ENCODE peak calls at places on chromosomes 2 and 18, in four cellular contexts. One of them, this sample, is unnamed.

GRCh38 chr2:44802409-44803099 is 138.9 kb upstream of the SIX3 start:
- DNase-seq in CD4-positive, alpha-beta T cell: no peak
- DNase-seq in right atrium auricular region: no peak
- DNase-seq in stomach: peak; percentile 24
- DNase-seq in this sample: no peak

GRCh38 chr2:96423866-96424265 is 81.3 kb downstream of the NEURL3 start:
- DNase-seq in CD4-positive, alpha-beta T cell: no peak
- DNase-seq in stomach: no peak
- DNase-seq in right atrium auricular region: no peak
- DNase-seq in this sample: no peak

GRCh38 chr2:131104487-131105155 is 515 bp upstream of the PLEKHB2 start:
- DNase-seq in CD4-positive, alpha-beta T cell: peak; percentile 52
- DNase-seq in stomach: peak; percentile 49
- DNase-seq in right atrium auricular region: peak; percentile 79
- DNase-seq in this sample: peak; percentile 38

GRCh38 chr2:139790807-139791206 is 1010.6 kb upstream of the NXPH2 start:
- DNase-seq in stomach: no peak
- DNase-seq in CD4-positive, alpha-beta T cell: no peak
- DNase-seq in right atrium auricular region: no peak
- DNase-seq in this sample: no peak

GRCh38 chr2:20151116-20151571 is 73.8 kb downstream of the SDC1 start:
- DNase-seq in CD4-positive, alpha-beta T cell: no peak
- DNase-seq in right atrium auricular region: no peak
- DNase-seq in stomach: no peak
- DNase-seq in this sample: no peak

GRCh38 chr2:20350105-20350712 is 435 bp downstream of the PUM2 start:
- DNase-seq in CD4-positive, alpha-beta T cell: peak; percentile 65
- DNase-seq in stomach: peak; percentile 37
- DNase-seq in right atrium auricular region: no peak
- DNase-seq in this sample: no peak

GRCh38 chr18:49647496-49648168 is 85.8 kb downstream of the LIPG start:
- DNase-seq in stomach: no peak
- DNase-seq in right atrium auricular region: no peak
- DNase-seq in CD4-positive, alpha-beta T cell: no peak
- DNase-seq in this sample: no peak

GRCh38 chr2:189406612-189407011 is 34.7 kb upstream of the WDR75 start:
- DNase-seq in stomach: no peak
- DNase-seq in CD4-positive, alpha-beta T cell: no peak
- DNase-seq in right atrium auricular region: no peak
- DNase-seq in this sample: no peak

GRCh38 chr18:1394426-1394825 is 489.8 kb downstream of the ADCYAP1 start:
- DNase-seq in CD4-positive, alpha-beta T cell: no peak
- DNase-seq in right atrium auricular region: no peak
- DNase-seq in stomach: no peak
- DNase-seq in this sample: no peak

GRCh38 chr2:26139269-26140183 is 33.4 kb upstream of the GAREM2 start:
- DNase-seq in right atrium auricular region: no peak
- DNase-seq in stomach: peak; percentile 48
- DNase-seq in CD4-positive, alpha-beta T cell: no peak
- DNase-seq in this sample: no peak

GRCh38 chr2:61471905-61472805 is 1.3 kb upstream of the USP34 start:
- DNase-seq in stomach: no peak
- DNase-seq in right atrium auricular region: no peak
- DNase-seq in CD4-positive, alpha-beta T cell: no peak
- DNase-seq in this sample: no peak

GRCh38 chr2:161533218-161533617 is 91.0 kb upstream of the SLC4A10 start:
- DNase-seq in stomach: no peak
- DNase-seq in right atrium auricular region: no peak
- DNase-seq in CD4-positive, alpha-beta T cell: no peak
- DNase-seq in this sample: no peak

GRCh38 chr18:48994044-48994651 is 43.4 kb upstream of the SMAD7 start:
- DNase-seq in CD4-positive, alpha-beta T cell: no peak
- DNase-seq in stomach: no peak
- DNase-seq in right atrium auricular region: peak; percentile 79
- DNase-seq in this sample: no peak

GRCh38 chr2:130976591-130977237 is 116.5 kb downstream of the FAM168B start:
- DNase-seq in CD4-positive, alpha-beta T cell: no peak
- DNase-seq in stomach: no peak
- DNase-seq in right atrium auricular region: no peak
- DNase-seq in this sample: no peak

GRCh38 chr2:20615466-20616241 is 35.2 kb downstream of the HS1BP3 start:
- DNase-seq in right atrium auricular region: no peak
- DNase-seq in stomach: peak; percentile 25
- DNase-seq in CD4-positive, alpha-beta T cell: no peak
- DNase-seq in this sample: peak; percentile 21

GRCh38 chr2:216696751-216697560 is 1.6 kb upstream of the IGFBP5 start:
- DNase-seq in right atrium auricular region: no peak
- DNase-seq in stomach: no peak
- DNase-seq in CD4-positive, alpha-beta T cell: no peak
- DNase-seq in this sample: no peak

GRCh38 chr2:10091182-10091932 is 11.1 kb upstream of the CYS1 start:
- DNase-seq in stomach: peak; percentile 51
- DNase-seq in right atrium auricular region: no peak
- DNase-seq in CD4-positive, alpha-beta T cell: no peak
- DNase-seq in this sample: no peak

GRCh38 chr2:231622963-231623362 is 30.3 kb downstream of the TEX44 start:
- DNase-seq in stomach: no peak
- DNase-seq in CD4-positive, alpha-beta T cell: no peak
- DNase-seq in right atrium auricular region: no peak
- DNase-seq in this sample: no peak

GRCh38 chr18:32804126-32804888 is 31.5 kb upstream of the KLHL14 start:
- DNase-seq in CD4-positive, alpha-beta T cell: no peak
- DNase-seq in right atrium auricular region: no peak
- DNase-seq in stomach: no peak
- DNase-seq in this sample: no peak

GRCh38 chr2:181070119-181070833 is 89.9 kb downstream of the UBE2E3 start:
- DNase-seq in CD4-positive, alpha-beta T cell: no peak
- DNase-seq in right atrium auricular region: no peak
- DNase-seq in stomach: no peak
- DNase-seq in this sample: no peak

GRCh38 chr2:69012310-69013122 is 463 bp upstream of the ANTXR1 start:
- DNase-seq in stomach: peak; percentile 54
- DNase-seq in CD4-positive, alpha-beta T cell: peak; percentile 58
- DNase-seq in right atrium auricular region: peak; percentile 72
- DNase-seq in this sample: peak; percentile 55

GRCh38 chr18:50654658-50655550 is 95.0 kb downstream of the MAPK4 start:
- DNase-seq in stomach: no peak
- DNase-seq in CD4-positive, alpha-beta T cell: no peak
- DNase-seq in right atrium auricular region: no peak
- DNase-seq in this sample: peak; percentile 16

GRCh38 chr2:182103531-182103930 is 117.9 kb downstream of the PPP1R1C start:
- DNase-seq in right atrium auricular region: no peak
- DNase-seq in CD4-positive, alpha-beta T cell: no peak
- DNase-seq in stomach: no peak
- DNase-seq in this sample: no peak

DNA sequence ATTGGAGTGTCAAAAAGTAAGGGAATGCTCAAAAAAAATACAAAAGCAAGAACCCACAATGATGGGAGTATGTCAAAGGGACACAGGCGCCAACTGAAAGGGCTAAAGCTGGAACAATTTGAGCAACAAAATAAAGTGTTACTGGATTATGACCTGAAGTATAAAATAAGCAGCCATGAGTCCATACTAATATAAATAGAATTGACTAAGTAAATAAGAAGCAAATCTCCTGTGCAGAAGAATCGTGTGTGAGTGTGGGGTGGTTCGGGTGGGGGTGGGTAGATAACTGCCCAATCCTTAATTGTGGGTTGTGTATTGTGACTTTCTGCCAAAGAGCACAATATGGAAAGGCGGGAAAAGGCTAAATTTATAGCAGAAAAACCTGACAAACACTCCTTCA is 23.5 kb downstream of the IRS1 start:
- DNase-seq in CD4-positive, alpha-beta T cell: no peak
- DNase-seq in stomach: no peak
- DNase-seq in right atrium auricular region: no peak
- DNase-seq in this sample: no peak
- H3K9me3 ChIP-seq in CD4-positive, alpha-beta T cell: no peaks in the 10 kb centered on the region
- H3K9me3 ChIP-seq in stomach: peaks cover 9% of the 10 kb centered on the region
- H3K9me3 ChIP-seq in right atrium auricular region: peaks cover 11% of the 10 kb centered on the region
- H3K9me3 ChIP-seq in this sample: peaks cover 8% of the 10 kb centered on the region

GRCh38 chr2:241582328-241582727 is 23.8 kb downstream of the BOK start:
- DNase-seq in CD4-positive, alpha-beta T cell: no peak
- DNase-seq in stomach: no peak
- DNase-seq in right atrium auricular region: no peak
- DNase-seq in this sample: no peak
- H3K9me3 ChIP-seq in CD4-positive, alpha-beta T cell: peaks cover 13% of the 10 kb centered on the region
- H3K9me3 ChIP-seq in stomach: peaks cover 15% of the 10 kb centered on the region
- H3K9me3 ChIP-seq in right atrium auricular region: peaks cover 20% of the 10 kb centered on the region
- H3K9me3 ChIP-seq in this sample: no peaks in the 10 kb centered on the region

DNA sequence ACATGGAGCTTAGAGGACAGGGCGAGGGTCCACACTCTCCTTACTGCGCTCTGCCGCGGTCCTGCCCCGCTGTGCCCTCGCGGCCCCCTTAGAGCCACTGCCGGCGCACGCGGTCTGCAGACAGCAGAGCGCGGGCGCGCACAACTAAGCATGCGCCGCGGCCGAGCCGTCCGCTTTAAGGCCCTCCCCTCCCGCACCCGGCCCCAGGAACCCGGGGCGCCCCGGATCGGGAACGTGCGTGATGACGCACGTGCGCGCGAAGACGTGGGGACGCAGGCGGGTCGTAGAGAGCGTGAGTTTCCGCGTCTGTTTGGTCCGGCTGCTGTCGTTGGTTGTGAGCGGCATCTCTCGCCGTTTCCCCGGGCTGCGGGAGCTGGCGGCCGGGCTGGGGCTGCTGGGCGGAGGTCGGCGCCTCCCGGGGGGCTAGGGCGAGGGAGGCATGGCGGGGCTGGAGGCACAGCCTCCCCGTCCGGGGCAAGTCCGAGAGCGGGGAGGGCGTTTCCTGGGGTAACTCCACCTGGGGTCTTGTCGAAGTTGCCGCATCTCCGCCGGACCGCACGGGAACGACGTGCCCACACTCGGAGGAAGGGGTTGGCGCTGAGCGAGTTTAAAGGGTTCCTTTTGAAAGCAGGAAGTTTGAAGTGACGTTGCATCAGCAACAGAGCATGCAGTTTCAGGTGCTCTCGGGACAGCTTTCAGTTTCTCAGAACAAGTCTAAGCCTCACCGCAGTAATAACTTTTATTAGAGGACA is at the start of gene RHBDD1:
- DNase-seq in CD4-positive, alpha-beta T cell: peak; percentile 96
- DNase-seq in right atrium auricular region: peak; percentile 93
- DNase-seq in stomach: peak; percentile 96
- DNase-seq in this sample: peak; percentile 81
- H3K9me3 ChIP-seq in CD4-positive, alpha-beta T cell: no peaks in the 10 kb centered on the region
- H3K9me3 ChIP-seq in right atrium auricular region: no peaks in the 10 kb centered on the region
- H3K9me3 ChIP-seq in stomach: no peaks in the 10 kb centered on the region
- H3K9me3 ChIP-seq in this sample: no peaks in the 10 kb centered on the region

GRCh38 chr2:83320053-83320452 is 1139.0 kb downstream of the SUCLG1 start:
- DNase-seq in CD4-positive, alpha-beta T cell: no peak
- DNase-seq in stomach: no peak
- DNase-seq in right atrium auricular region: no peak
- DNase-seq in this sample: no peak
- H3K9me3 ChIP-seq in CD4-positive, alpha-beta T cell: no peaks in the 10 kb centered on the region
- H3K9me3 ChIP-seq in stomach: no peaks in the 10 kb centered on the region
- H3K9me3 ChIP-seq in right atrium auricular region: no peaks in the 10 kb centered on the region
- H3K9me3 ChIP-seq in this sample: no peaks in the 10 kb centered on the region

GRCh38 chr18:70576281-70577022 is 287.6 kb downstream of the SOCS6 start:
- DNase-seq in CD4-positive, alpha-beta T cell: no peak
- DNase-seq in stomach: no peak
- DNase-seq in right atrium auricular region: no peak
- DNase-seq in this sample: no peak
- H3K9me3 ChIP-seq in CD4-positive, alpha-beta T cell: no peaks in the 10 kb centered on the region
- H3K9me3 ChIP-seq in stomach: no peaks in the 10 kb centered on the region
- H3K9me3 ChIP-seq in right atrium auricular region: no peaks in the 10 kb centered on the region
- H3K9me3 ChIP-seq in this sample: no peaks in the 10 kb centered on the region

GRCh38 chr2:81328968-81329367 is 1024.4 kb upstream of the LRRTM1 start:
- DNase-seq in right atrium auricular region: no peak
- DNase-seq in CD4-positive, alpha-beta T cell: no peak
- DNase-seq in stomach: no peak
- DNase-seq in this sample: no peak

GRCh38 chr2:81334046-81334445 is 1029.5 kb upstream of the LRRTM1 start:
- DNase-seq in right atrium auricular region: no peak
- DNase-seq in CD4-positive, alpha-beta T cell: no peak
- DNase-seq in stomach: no peak
- DNase-seq in this sample: no peak
- H3K9me3 ChIP-seq in right atrium auricular region: no peaks in the 10 kb centered on the region
- H3K9me3 ChIP-seq in CD4-positive, alpha-beta T cell: no peaks in the 10 kb centered on the region
- H3K9me3 ChIP-seq in stomach: no peaks in the 10 kb centered on the region
- H3K9me3 ChIP-seq in this sample: no peaks in the 10 kb centered on the region

GRCh38 chr18:8081267-8081666 is 514.2 kb downstream of the PTPRM start:
- DNase-seq in CD4-positive, alpha-beta T cell: no peak
- DNase-seq in stomach: no peak
- DNase-seq in right atrium auricular region: no peak
- DNase-seq in this sample: no peak
- H3K9me3 ChIP-seq in CD4-positive, alpha-beta T cell: no peaks in the 10 kb centered on the region
- H3K9me3 ChIP-seq in stomach: no peaks in the 10 kb centered on the region
- H3K9me3 ChIP-seq in right atrium auricular region: no peaks in the 10 kb centered on the region
- H3K9me3 ChIP-seq in this sample: no peaks in the 10 kb centered on the region

GRCh38 chr2:126943612-126944011 is 44.9 kb downstream of the TEX51 start:
- DNase-seq in right atrium auricular region: no peak
- DNase-seq in stomach: no peak
- DNase-seq in CD4-positive, alpha-beta T cell: no peak
- DNase-seq in this sample: no peak

GRCh38 chr2:126947090-126947404 is 48.4 kb downstream of the TEX51 start:
- DNase-seq in CD4-positive, alpha-beta T cell: no peak
- DNase-seq in stomach: no peak
- DNase-seq in right atrium auricular region: no peak
- DNase-seq in this sample: no peak

GRCh38 chr2:126945118-126945517 is 46.4 kb downstream of the TEX51 start:
- DNase-seq in CD4-positive, alpha-beta T cell: no peak
- DNase-seq in stomach: no peak
- DNase-seq in right atrium auricular region: no peak
- DNase-seq in this sample: no peak

GRCh38 chr2:126949775-126950174 is 51.1 kb downstream of the TEX51 start:
- DNase-seq in CD4-positive, alpha-beta T cell: no peak
- DNase-seq in right atrium auricular region: peak; percentile 55
- DNase-seq in stomach: no peak
- DNase-seq in this sample: no peak

GRCh38 chr2:126946323-126947089 is 47.8 kb downstream of the TEX51 start:
- DNase-seq in right atrium auricular region: no peak
- DNase-seq in CD4-positive, alpha-beta T cell: no peak
- DNase-seq in stomach: no peak
- DNase-seq in this sample: no peak
- H3K9me3 ChIP-seq in right atrium auricular region: no peaks in the 10 kb centered on the region
- H3K9me3 ChIP-seq in CD4-positive, alpha-beta T cell: no peaks in the 10 kb centered on the region
- H3K9me3 ChIP-seq in stomach: peaks cover 12% of the 10 kb centered on the region
- H3K9me3 ChIP-seq in this sample: no peaks in the 10 kb centered on the region